ENCODE peak calls at places on chromosomes 3 and 15, in six cellular contexts. Q is H1, H is HepG2, E is WTC11, X is A549, I is endothelial cell of umbilical vein. K is an unnamed sample.

GRCh38 chr15:23384371-23384770 is 29.8 kb downstream of the GOLGA8S start:
- DNase-seq in Q (no peak), X (no peak), H (no peak), E (no peak), I (no peak), K (no peak)

GRCh38 chr3:33277193-33277882 is at the start of gene FBXL2:
- DNase-seq in X (peak), H (peak), Q (peak), E (peak), I (peak), K (peak)

GRCh38 chr3:123791417-123791816 is 92.7 kb downstream of the MYLK start:
- DNase-seq in H (no peak), Q (no peak), E (no peak), X (no peak), I (peak), K (no peak)

GRCh38 chr3:174051191-174051590 is 653.6 kb downstream of the NLGN1 start:
- DNase-seq in X (no peak), H (no peak), Q (peak), I (no peak), E (no peak), K (no peak)

GRCh38 chr3:2098398-2099027 is at the start of gene CNTN4:
- DNase-seq in H (peak), I (no peak), X (peak), Q (peak), E (no peak), K (no peak)

GRCh38 chr3:138923531-138923994 is 23.4 kb downstream of the FOXL2 start:
- DNase-seq in E (peak), H (peak), X (peak), Q (no peak), I (peak), K (peak)

GRCh38 chr15:97547381-97547780 is 413.1 kb upstream of the ARRDC4 start:
- DNase-seq in H (no peak), E (no peak), I (no peak), X (no peak), Q (no peak), K (no peak)

GRCh38 chr15:37054336-37054735 is 46.0 kb downstream of the MEIS2 start:
- DNase-seq in I (no peak), H (no peak), X (no peak), E (no peak), Q (no peak), K (no peak)

GRCh38 chr3:143597774-143598652 is 250.3 kb downstream of the SLC9A9 start:
- DNase-seq in X (peak), H (no peak), Q (no peak), E (no peak), I (no peak), K (no peak)

GRCh38 chr3:108513961-108514360 is 3.6 kb upstream of the MYH15 start:
- DNase-seq in Q (no peak), I (no peak), X (no peak), E (no peak), H (no peak), K (no peak)

GRCh38 chr3:152858170-152858800 is 23.4 kb downstream of the P2RY1 start:
- DNase-seq in I (peak), E (no peak), Q (no peak), H (no peak), X (no peak), K (no peak)

GRCh38 chr3:411183-411681 is 214.7 kb downstream of the CHL1 start:
- DNase-seq in I (no peak), Q (no peak), E (no peak), H (no peak), X (no peak), K (no peak)

GRCh38 chr15:35596261-35596660 is 50.3 kb upstream of the DPH6 start:
- DNase-seq in I (no peak), Q (no peak), H (no peak), E (no peak), X (no peak), K (no peak)

GRCh38 chr3:3448468-3448867 is 269.0 kb upstream of the CRBN start:
- DNase-seq in X (no peak), Q (no peak), I (no peak), H (no peak), E (no peak), K (no peak)

GRCh38 chr3:175111036-175111435 is 251.9 kb downstream of the NAALADL2 start:
- DNase-seq in X (no peak), I (no peak), Q (no peak), E (no peak), H (no peak), K (no peak)

GRCh38 chr3:32948625-32949445 is 2.6 kb upstream of the CCR4 start:
- DNase-seq in E (no peak), I (no peak), H (no peak), Q (no peak), X (no peak), K (no peak)

GRCh38 chr3:52456169-52456799 is 880 bp downstream of the NISCH start:
- DNase-seq in H (no peak), E (no peak), I (peak), X (no peak), Q (no peak), K (peak)

GRCh38 chr3:175433026-175433668 is 574.0 kb downstream of the NAALADL2 start:
- DNase-seq in I (peak), Q (no peak), X (no peak), E (no peak), H (no peak), K (no peak)

GRCh38 chr15:80260566-80260965 is 8.6 kb upstream of the CTXND1 start:
- DNase-seq in Q (no peak), H (no peak), E (no peak), X (no peak), I (no peak), K (no peak)

GRCh38 chr3:16905704-16906103 is 20.9 kb downstream of the PLCL2 start:
- DNase-seq in Q (no peak), E (no peak), X (no peak), I (no peak), H (no peak), K (no peak)

GRCh38 chr3:156211583-156211982 is 91.2 kb downstream of the KCNAB1 start:
- DNase-seq in H (no peak), E (no peak), X (no peak), I (peak), Q (no peak), K (no peak)

GRCh38 chr3:128800241-128801187 is 74.5 kb downstream of the RAB7A start:
- DNase-seq in Q (no peak), E (no peak), H (no peak), I (no peak), X (no peak), K (no peak)

GRCh38 chr15:100131321-100132224 is 210.2 kb downstream of the ADAMTS17 start:
- DNase-seq in H (peak), E (peak), X (peak), I (peak), Q (no peak), K (peak)

GRCh38 chr3:184262927-184263179 is 1.5 kb upstream of the CAMK2N2 start:
- DNase-seq in I (no peak), H (no peak), E (no peak), Q (no peak), X (no peak), K (no peak)

GRCh38 chr3:107740992-107741896 is 218.5 kb downstream of the BBX start:
- DNase-seq in H (peak), X (peak), E (no peak), I (peak), Q (no peak), K (no peak)

GRCh38 chr15:48811325-48811938 is 563 bp upstream of the CEP152 start:
- DNase-seq in E (no peak), H (peak), Q (no peak), I (no peak), X (no peak), K (peak)

GRCh38 chr3:2517479-2518188 is 419.0 kb downstream of the CNTN4 start:
- DNase-seq in E (no peak), I (no peak), Q (no peak), H (no peak), X (no peak), K (no peak)

GRCh38 chr15:95416576-95416975 is 913.9 kb upstream of the NR2F2 start:
- DNase-seq in E (no peak), Q (no peak), X (no peak), H (no peak), I (no peak), K (no peak)

GRCh38 chr15:52559583-52559982 is 9.2 kb downstream of the ARPP19 start:
- DNase-seq in X (no peak), E (no peak), I (no peak), H (no peak), Q (no peak), K (no peak)

GRCh38 chr3:117526485-117527079 is 817.0 kb downstream of the TUSC7 start:
- DNase-seq in I (peak), H (peak), E (peak), X (peak), Q (no peak), K (peak)
- TF ChIP-seq JUN in I (no peak), H (no peak), E (no peak), X (no peak), Q (no peak), K (no peak)

GRCh38 chr3:194266658-194267005 is 84.5 kb downstream of the CPN2 start:
- DNase-seq in E (no peak), H (no peak), Q (no peak), I (peak), X (no peak), K (no peak)
- TF ChIP-seq JUN in E (no peak), H (no peak), Q (no peak), I (no peak), X (no peak), K (no peak)

GRCh38 chr3:127539366-127540060 is 51.0 kb downstream of the TPRA1 start:
- DNase-seq in I (no peak), H (no peak), Q (no peak), E (no peak), X (no peak), K (no peak)
- TF ChIP-seq JUN in I (no peak), H (no peak), Q (no peak), E (no peak), X (no peak), K (no peak)

GRCh38 chr3:72889310-72890165 is 1.7 kb downstream of the GXYLT2 start:
- DNase-seq in Q (no peak), X (no peak), E (no peak), I (no peak), H (no peak), K (no peak)

GRCh38 chr3:72888546-72889309 is 882 bp downstream of the GXYLT2 start:
- DNase-seq in Q (peak), X (no peak), I (peak), H (peak), E (no peak), K (no peak)

GRCh38 chr3:72892081-72892763 is 4.4 kb downstream of the GXYLT2 start:
- DNase-seq in H (peak), I (no peak), Q (no peak), X (no peak), E (no peak), K (no peak)

GRCh38 chr3:72891053-72891855 is 3.4 kb downstream of the GXYLT2 start:
- DNase-seq in I (no peak), H (peak), Q (no peak), X (no peak), E (no peak), K (peak)

DNA sequence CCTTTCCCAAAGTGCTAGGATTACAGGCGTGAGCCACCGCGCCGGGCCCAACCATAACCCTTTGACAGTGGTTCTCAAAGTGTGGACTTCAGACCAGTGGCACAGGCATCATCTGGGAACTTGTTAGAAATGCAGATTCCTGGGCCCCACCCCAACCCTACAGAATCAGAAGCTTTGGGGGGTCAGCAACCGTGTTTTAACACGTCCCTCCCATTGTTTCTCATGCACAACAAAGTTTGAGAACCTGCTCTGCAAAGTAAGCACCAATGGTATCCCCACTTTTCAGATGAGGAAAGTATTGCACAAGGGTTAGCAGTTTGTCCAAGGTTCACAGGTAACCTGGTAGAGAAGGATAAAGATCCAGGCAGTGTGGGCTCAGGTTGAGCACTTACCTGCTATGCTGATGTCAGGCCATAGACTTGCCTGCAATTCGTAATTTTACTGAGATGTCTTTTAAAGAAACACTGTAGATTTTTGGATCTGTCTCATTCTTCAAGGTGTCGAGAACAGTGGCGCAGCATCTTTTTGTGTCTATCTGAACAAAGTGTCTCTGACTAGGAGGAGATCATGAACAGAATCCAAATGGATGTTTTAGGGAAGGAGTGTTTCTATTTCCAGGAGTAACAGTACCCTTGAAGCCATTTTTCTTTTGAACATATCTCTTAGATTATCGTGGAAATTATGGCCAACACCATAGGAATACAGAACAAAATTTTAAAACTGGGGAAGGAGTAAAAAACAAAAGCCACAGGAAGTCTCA is 2.5 kb downstream of the GXYLT2 start:
- DNase-seq in E (no peak), I (no peak), Q (no peak), X (no peak), H (peak), K (no peak)
- TF ChIP-seq JUN in E (no peak), I (no peak), Q (no peak), X (no peak), H (no peak), K (no peak)

DNA sequence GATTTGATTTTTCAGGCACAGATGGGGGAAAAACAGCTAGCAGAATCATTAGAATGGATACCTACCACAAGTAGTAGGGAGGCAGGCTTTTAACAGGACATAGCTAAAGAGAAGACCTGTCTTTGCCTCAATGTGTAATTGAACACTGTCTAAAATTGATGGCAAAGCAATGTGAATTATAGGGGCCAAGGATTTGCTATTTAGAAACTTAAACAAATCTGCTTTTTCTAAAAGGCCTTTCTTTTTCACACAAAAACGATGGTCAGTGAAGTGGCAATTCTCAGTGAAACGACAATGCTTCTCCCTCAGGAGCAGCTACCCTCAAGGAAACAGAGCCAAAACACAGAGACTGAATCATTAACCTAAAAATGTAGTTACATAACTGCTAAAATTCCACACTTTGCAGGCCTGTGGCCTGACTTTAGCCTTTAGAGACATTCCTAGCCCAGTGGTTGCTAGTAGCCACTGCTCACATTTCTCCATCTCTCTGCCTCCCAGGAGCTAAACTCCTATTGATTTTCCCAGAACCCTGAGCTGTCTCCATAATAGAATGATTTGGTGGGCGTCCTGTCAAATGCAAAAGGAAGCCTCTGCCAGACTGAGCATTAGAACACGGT is 630.2 kb upstream of the KCNMB2 start:
- DNase-seq in X (peak), I (peak), H (no peak), Q (no peak), E (no peak), K (no peak)
- TF ChIP-seq JUN in X (no peak), I (no peak), H (no peak), Q (no peak), E (no peak), K (no peak)

DNA sequence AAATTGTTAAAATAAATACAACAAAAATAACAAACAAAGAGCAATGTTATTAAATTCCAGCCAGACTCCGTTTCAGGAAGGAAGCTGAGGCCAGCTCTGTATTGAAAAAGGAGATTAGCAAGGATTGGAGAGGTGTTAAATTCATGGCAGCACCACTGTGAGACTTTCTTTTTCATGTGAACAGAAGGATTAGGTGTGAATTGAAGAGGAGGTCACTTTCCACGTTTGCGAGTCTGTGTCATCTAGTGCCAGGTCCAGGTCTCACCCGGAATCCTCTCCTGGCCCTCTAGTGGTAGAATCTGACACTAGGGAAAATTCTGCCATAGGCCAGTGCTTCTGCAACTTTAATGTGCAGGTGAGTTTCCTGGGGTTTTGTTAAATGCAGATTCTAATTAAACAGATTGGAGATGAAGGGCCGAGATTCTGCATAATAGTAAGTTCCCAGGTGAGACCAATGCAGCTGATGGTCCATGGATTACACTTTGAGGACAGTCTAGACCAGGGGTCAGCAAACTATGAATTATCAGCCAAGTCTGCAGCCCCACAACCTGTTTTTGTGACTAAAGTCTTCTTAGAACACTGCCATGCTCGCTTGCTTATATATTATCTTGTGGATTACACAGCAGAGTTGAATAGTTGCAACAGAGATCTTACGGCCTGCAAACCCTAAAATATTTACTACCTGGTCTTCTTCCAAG is 9.2 kb upstream of the SLC6A1 start:
- DNase-seq in E (peak), I (peak), X (peak), H (peak), Q (no peak), K (peak)
- TF ChIP-seq JUN in E (no peak), I (no peak), X (no peak), H (no peak), Q (no peak), K (no peak)

GRCh38 chr3:119293761-119294401 is at the start of gene ARHGAP31:
- DNase-seq in H (peak), E (peak), X (peak), I (peak), Q (no peak), K (no peak)
- TF ChIP-seq JUN in H (no peak), E (no peak), X (no peak), I (no peak), Q (no peak), K (no peak)

DNA sequence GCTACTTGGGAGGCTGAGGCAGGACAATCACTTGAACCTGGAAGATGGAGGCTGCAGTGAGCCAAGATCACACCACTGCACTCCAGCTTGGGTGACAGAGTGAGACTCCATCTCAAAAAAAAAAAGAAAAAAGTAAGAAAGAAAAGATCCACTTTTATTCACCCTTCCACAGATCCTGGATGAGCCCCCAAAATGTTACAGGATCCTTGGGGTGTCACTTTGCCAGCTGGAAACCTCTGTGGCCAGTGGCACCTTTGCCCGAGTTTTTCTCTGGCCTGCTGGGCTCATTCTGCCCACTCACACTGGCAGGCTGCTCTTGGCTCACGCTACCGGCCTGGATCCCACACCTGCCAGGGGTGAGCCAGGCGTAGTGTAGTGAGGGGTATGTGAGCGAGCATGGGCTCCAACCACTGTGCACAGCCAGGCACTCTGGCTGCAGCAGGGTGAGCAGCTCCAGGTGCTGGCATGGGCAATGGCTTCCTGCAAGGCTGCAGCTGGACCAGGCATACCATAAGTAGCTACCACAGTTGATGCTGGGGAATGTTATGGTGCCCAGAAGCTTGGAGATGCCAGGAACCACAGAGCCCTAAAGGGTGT is 57.8 kb upstream of the C15orf39 start:
- DNase-seq in X (no peak), I (no peak), Q (no peak), H (no peak), E (no peak), K (no peak)
- TF ChIP-seq JUN in X (no peak), I (no peak), Q (no peak), H (no peak), E (no peak), K (no peak)

GRCh38 chr3:112136959-112137693 is 4.1 kb upstream of the GCSAM start:
- DNase-seq in H (peak), Q (peak), X (peak), I (peak), E (peak), K (peak)
- TF ChIP-seq JUN in H (no peak), Q (no peak), X (no peak), I (no peak), E (no peak), K (no peak)

K was measured in K562.